ENCODE peak calls at places on chromosome 9, in eight cellular contexts. H is adipocyte; C is tibial artery; X is CD8-positive, alpha-beta memory T cell; R is effector memory CD4-positive, alpha-beta T cell; P is BE2C; K is body of pancreas; G is neural progenitor cell. J is an unnamed sample.

GRCh38 chr9:38682713-38683112 is 37.2 kb downstream of the FAM240B start:
- DNase-seq in X (no peak), G (peak; percentile 20), H (peak; percentile 93), R (no peak), K (no peak), P (no peak), C (no peak), J (no peak)

GRCh38 chr9:126128494-126129142 is 198.0 kb upstream of the MVB12B start:
- DNase-seq in X (no peak), K (no peak), G (no peak), H (no peak), P (no peak), R (no peak), C (no peak), J (no peak)

GRCh38 chr9:129063061-129063460 is 17.9 kb upstream of the DOLPP1 start:
- DNase-seq in G (no peak), H (no peak), X (no peak), P (no peak), C (no peak), K (no peak), R (no peak), J (no peak)

GRCh38 chr9:91060520-91061343 is 259.1 kb downstream of the SYK start:
- DNase-seq in P (no peak), H (peak; percentile 98), K (peak; percentile 46), C (peak; percentile 62), G (no peak), R (no peak), X (no peak), J (no peak)

GRCh38 chr9:419571-420156 is 205.0 kb downstream of the DOCK8 start:
- DNase-seq in H (peak; percentile 88), G (no peak), C (no peak), K (no peak), P (no peak), X (no peak), R (no peak), J (no peak)

GRCh38 chr9:123008909-123009308 is 24.6 kb upstream of the GPR21 start:
- DNase-seq in C (no peak), K (no peak), G (no peak), P (no peak), R (no peak), X (no peak), H (no peak), J (no peak)

GRCh38 chr9:130276121-130276520 is 10.6 kb downstream of the HMCN2 start:
- DNase-seq in H (no peak), G (no peak), P (no peak), X (no peak), K (no peak), R (no peak), C (no peak), J (no peak)

GRCh38 chr9:13975628-13976250 is 338.2 kb downstream of the NFIB start:
- DNase-seq in K (no peak), P (no peak), C (no peak), X (no peak), G (no peak), R (no peak), H (no peak), J (no peak)

GRCh38 chr9:121939643-121940042 is 153.5 kb downstream of the TTLL11 start:
- DNase-seq in P (no peak), C (no peak), H (no peak), X (no peak), K (no peak), R (no peak), G (no peak), J (no peak)

DNA sequence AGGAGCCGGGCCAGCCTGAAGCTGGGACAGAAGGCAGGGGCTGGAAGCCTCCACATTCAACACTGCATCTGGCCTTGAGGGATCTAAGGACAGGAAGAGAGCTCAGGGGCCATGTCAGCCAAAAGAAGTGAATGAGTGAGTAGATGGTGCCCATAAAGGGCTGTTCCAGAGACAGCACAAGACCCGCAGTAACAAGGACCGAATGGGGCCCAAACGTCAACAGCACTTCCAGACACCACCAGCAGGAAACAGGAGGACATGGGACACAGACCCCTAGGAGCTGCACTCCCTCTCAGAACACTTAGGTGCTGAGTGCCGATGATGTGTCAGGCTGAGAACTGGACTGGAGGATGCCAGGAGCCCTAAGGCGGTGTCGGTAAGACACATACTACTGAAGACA is 114.8 kb upstream of the FAM120A start:
- DNase-seq in C (no peak), P (no peak), K (no peak), X (no peak), R (no peak), G (no peak), H (no peak), J (no peak)
- H3K9me3 ChIP-seq in C (no peaks in the 10 kb centered on the region), P (no peaks in the 10 kb centered on the region), K (peaks cover 8% of the 10 kb centered on the region), X (no peaks in the 10 kb centered on the region), R (no peaks in the 10 kb centered on the region), G (no peaks in the 10 kb centered on the region), H (peaks cover 29% of the 10 kb centered on the region), J (no peaks in the 10 kb centered on the region)

GRCh38 chr9:11269036-11269435 is 656.2 kb upstream of the PTPRD start:
- DNase-seq in P (no peak), C (no peak), R (no peak), G (peak; percentile 31), K (no peak), H (no peak), X (no peak), J (no peak)
- H3K9me3 ChIP-seq in P (no peaks in the 10 kb centered on the region), C (no peaks in the 10 kb centered on the region), R (peaks cover 7% of the 10 kb centered on the region), G (peaks cover 20% of the 10 kb centered on the region), K (peaks cover 15% of the 10 kb centered on the region), H (peaks cover 53% of the 10 kb centered on the region), X (peaks cover 7% of the 10 kb centered on the region), J (no peaks in the 10 kb centered on the region)

GRCh38 chr9:124355032-124355940 is 60.0 kb downstream of the PSMB7 start:
- DNase-seq in X (no peak), R (no peak), C (no peak), H (no peak), G (no peak), P (no peak), K (no peak), J (no peak)
- H3K9me3 ChIP-seq in X (no peaks in the 10 kb centered on the region), R (no peaks in the 10 kb centered on the region), C (no peaks in the 10 kb centered on the region), H (no peaks in the 10 kb centered on the region), G (no peaks in the 10 kb centered on the region), P (no peaks in the 10 kb centered on the region), K (no peaks in the 10 kb centered on the region), J (no peaks in the 10 kb centered on the region)

DNA sequence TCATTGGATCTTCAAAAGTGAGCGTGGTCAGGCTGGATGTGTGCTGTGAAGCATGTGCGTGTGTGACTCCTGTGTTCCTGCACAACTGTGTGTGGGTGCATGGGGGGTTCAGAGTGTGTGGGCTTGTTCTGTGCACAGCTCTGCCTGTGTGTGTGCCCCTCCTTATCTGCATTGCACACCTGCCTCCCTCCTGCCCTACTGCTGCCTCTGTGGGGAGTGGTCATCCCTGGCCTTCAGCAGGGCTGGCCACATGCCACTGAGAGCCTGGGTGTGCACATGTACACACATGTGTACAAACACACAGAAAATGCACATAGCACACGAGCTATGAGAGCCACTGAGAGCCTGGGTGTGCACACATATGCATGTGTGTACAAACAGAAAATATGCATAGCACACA is 92.1 kb downstream of the CACNA1B start:
- DNase-seq in H (no peak), C (no peak), G (no peak), P (no peak), X (no peak), K (no peak), R (no peak), J (no peak)
- H3K9me3 ChIP-seq in H (no peaks in the 10 kb centered on the region), C (no peaks in the 10 kb centered on the region), G (no peaks in the 10 kb centered on the region), P (no peaks in the 10 kb centered on the region), X (no peaks in the 10 kb centered on the region), K (no peaks in the 10 kb centered on the region), R (no peaks in the 10 kb centered on the region), J (no peaks in the 10 kb centered on the region)

DNA sequence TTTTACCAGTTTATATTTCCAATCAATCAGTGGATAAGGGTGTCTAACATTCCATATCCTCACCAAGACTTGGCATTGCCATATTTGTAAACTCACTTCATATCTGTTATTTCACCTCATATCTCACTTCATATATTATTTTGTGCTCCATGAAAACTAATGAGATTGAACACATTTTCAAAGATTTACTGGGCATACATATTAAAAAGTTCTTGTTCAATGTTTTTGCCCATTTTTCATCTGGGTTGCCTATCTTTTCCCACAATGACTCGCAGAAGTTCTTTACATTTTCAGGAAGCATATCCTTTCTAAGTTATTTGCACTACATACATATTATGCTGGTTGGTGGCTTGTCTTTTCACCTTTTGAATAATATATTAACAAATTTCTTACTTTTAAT is 15.3 kb downstream of the ZNF510 start:
- DNase-seq in X (no peak), P (no peak), R (no peak), G (no peak), C (no peak), K (no peak), H (no peak), J (no peak)
- H3K9me3 ChIP-seq in X (peaks cover 61% of the 10 kb centered on the region), P (no peaks in the 10 kb centered on the region), R (peaks cover 72% of the 10 kb centered on the region), G (peaks cover 80% of the 10 kb centered on the region), C (peaks cover 20% of the 10 kb centered on the region), K (peaks cover 89% of the 10 kb centered on the region), H (peaks cover 100% of the 10 kb centered on the region), J (peaks cover 78% of the 10 kb centered on the region)